ENCODE peak calls at places on chromosomes 7 and 10, in eight cellular contexts. K, L, M, G, C, H, Y and R are unnamed samples.

GRCh38 chr10:84333864-84334451 is 5.6 kb downstream of the CCSER2 start:
- DNase-seq in M (no peak), L (no peak), K (no peak), G (no peak), Y (no peak), C (no peak), H (peak; percentile 81), R (no peak)

GRCh38 chr10:93080350-93081046 is 6.8 kb downstream of the CYP26A1 start:
- DNase-seq in K (peak; percentile 60), Y (peak; percentile 72), M (peak; percentile 53), G (peak; percentile 34), H (peak; percentile 45), C (no peak), L (no peak), R (no peak)

GRCh38 chr7:157310676-157311185 is 26.1 kb upstream of the DNAJB6 start:
- DNase-seq in H (no peak), Y (no peak), K (no peak), L (no peak), C (no peak), M (no peak), G (no peak), R (no peak)

GRCh38 chr7:1160665-1161010 is 642 bp upstream of the ZFAND2A start:
- DNase-seq in M (no peak), L (no peak), H (peak; percentile 35), C (peak; percentile 70), Y (no peak), K (no peak), G (no peak), R (no peak)

GRCh38 chr7:75866497-75867389 is 12.1 kb upstream of the RHBDD2 start:
- DNase-seq in L (peak; percentile 43), G (peak; percentile 49), K (peak; percentile 71), H (peak; percentile 25), C (no peak), M (peak; percentile 65), Y (peak; percentile 71), R (peak; percentile 74)

GRCh38 chr7:36526720-36527548 is 137.3 kb downstream of the ANLN start:
- DNase-seq in M (no peak), L (no peak), C (no peak), G (no peak), H (no peak), Y (no peak), K (no peak), R (no peak)

GRCh38 chr7:115548756-115549155 is 481.8 kb downstream of the TFEC start:
- DNase-seq in G (no peak), K (no peak), C (no peak), Y (no peak), L (no peak), H (no peak), M (no peak), R (no peak)

GRCh38 chr7:134083766-134084487 is 43.2 kb upstream of the LRGUK start:
- DNase-seq in G (no peak), Y (no peak), L (no peak), M (no peak), C (no peak), H (no peak), K (no peak), R (peak; percentile 26)

GRCh38 chr7:95886501-95887090 is 114.2 kb downstream of the DYNC1I1 start:
- DNase-seq in L (no peak), C (no peak), H (no peak), Y (peak; percentile 11), G (no peak), M (no peak), K (no peak), R (no peak)

GRCh38 chr10:97100657-97101056 is 85.1 kb downstream of the SLIT1 start:
- DNase-seq in G (no peak), Y (no peak), L (no peak), K (no peak), M (no peak), C (no peak), H (no peak), R (no peak)

GRCh38 chr10:112907893-112908292 is 42.2 kb upstream of the TCF7L2 start:
- DNase-seq in L (no peak), C (no peak), G (no peak), M (no peak), K (no peak), H (no peak), Y (no peak), R (no peak)

GRCh38 chr10:125773702-125774101 is 1.9 kb downstream of the MMP21 start:
- DNase-seq in K (no peak), L (no peak), G (no peak), M (no peak), H (no peak), Y (no peak), C (no peak), R (no peak)

GRCh38 chr7:137074386-137075030 is 206.1 kb downstream of the CHRM2 start:
- DNase-seq in H (no peak), G (no peak), L (no peak), K (no peak), M (no peak), C (no peak), Y (no peak), R (no peak)

GRCh38 chr10:35910234-35910633 is 268.1 kb upstream of the FZD8 start:
- DNase-seq in Y (no peak), L (no peak), M (no peak), K (no peak), G (no peak), H (no peak), C (no peak), R (no peak)

GRCh38 chr10:90969947-90970673 is 49.2 kb upstream of the ANKRD1 start:
- DNase-seq in L (no peak), H (peak; percentile 13), K (no peak), G (no peak), C (no peak), M (no peak), Y (peak; percentile 51), R (no peak)

GRCh38 chr7:41696323-41696916 is 6.5 kb downstream of the INHBA start:
- DNase-seq in K (peak; percentile 76), Y (peak; percentile 73), C (no peak), L (peak; percentile 83), G (peak; percentile 79), M (peak; percentile 49), H (peak; percentile 17), R (peak; percentile 74)

GRCh38 chr7:118175751-118176150 is 8.2 kb upstream of the LSM8 start:
- DNase-seq in Y (no peak), H (no peak), M (no peak), K (no peak), G (no peak), L (no peak), C (no peak), R (no peak)

GRCh38 chr10:99347672-99348071 is 18.5 kb downstream of the CNNM1 start:
- DNase-seq in Y (no peak), C (no peak), M (no peak), H (no peak), L (no peak), G (no peak), K (no peak), R (no peak)

DNA sequence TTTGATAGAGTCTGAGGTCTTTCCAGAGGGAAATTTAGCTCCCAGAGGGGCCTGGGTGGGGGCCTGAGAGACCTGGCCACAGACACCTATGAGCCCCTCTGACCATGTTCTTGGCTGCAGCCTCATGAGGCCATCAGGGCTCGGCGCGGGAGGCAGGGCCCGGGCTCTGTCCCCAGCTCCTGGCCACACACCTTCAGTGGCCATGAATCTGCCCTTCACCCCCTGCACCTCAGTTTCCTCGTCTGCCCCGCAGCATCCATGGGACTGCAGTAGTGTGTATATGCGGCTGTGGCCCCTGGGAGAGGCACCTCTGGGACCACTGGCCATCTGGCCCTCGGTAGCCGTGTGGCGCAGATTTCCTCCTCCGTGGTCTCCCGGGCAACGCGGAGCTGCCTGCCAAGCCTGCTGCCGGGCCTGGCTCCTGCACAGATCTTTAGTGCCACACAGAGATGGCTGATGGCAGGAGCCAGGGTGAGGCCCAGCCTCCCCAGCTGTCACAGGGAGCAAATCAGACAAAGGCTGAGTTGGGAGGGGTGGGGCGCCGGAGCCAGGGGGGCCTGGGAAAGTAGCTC is 23.6 kb upstream of the ADCYAP1R1 start:
- DNase-seq in K (no peak), C (no peak), H (no peak), G (no peak), Y (no peak), M (no peak), L (no peak), R (peak; percentile 77)
- H3K4me1 ChIP-seq in K (no peaks in the 10 kb centered on the region), C (no peaks in the 10 kb centered on the region), H (peaks cover 7% of the 10 kb centered on the region), G (no peaks in the 10 kb centered on the region), Y (no peaks in the 10 kb centered on the region), M (no peaks in the 10 kb centered on the region), L (no peaks in the 10 kb centered on the region), R (peaks cover 4% of the 10 kb centered on the region)

GRCh38 chr7:43626695-43627094 is 43.8 kb downstream of the STK17A start:
- DNase-seq in G (no peak), M (no peak), K (no peak), L (no peak), C (no peak), H (no peak), Y (no peak), R (no peak)
- H3K36me3 ChIP-seq in G (peaks cover 7% of the 10 kb centered on the region), M (peaks cover 28% of the 10 kb centered on the region), K (peaks cover 71% of the 10 kb centered on the region), L (no peaks in the 10 kb centered on the region), C (peaks cover 6% of the 10 kb centered on the region), H (peaks cover 98% of the 10 kb centered on the region), Y (peaks cover 1% of the 10 kb centered on the region), R (peaks cover 25% of the 10 kb centered on the region)

GRCh38 chr7:106033735-106034134 is 70.7 kb downstream of the CDHR3 start:
- DNase-seq in K (no peak), L (no peak), H (no peak), M (no peak), Y (no peak), G (no peak), C (no peak), R (no peak)

GRCh38 chr7:106032295-106032694 is 69.2 kb downstream of the CDHR3 start:
- DNase-seq in Y (no peak), M (no peak), K (no peak), H (no peak), L (no peak), C (no peak), G (no peak), R (no peak)

GRCh38 chr7:106029448-106029847 is 66.4 kb downstream of the CDHR3 start:
- DNase-seq in G (no peak), L (no peak), C (no peak), Y (no peak), K (no peak), M (no peak), H (no peak), R (no peak)

GRCh38 chr7:106031271-106032029 is 68.4 kb downstream of the CDHR3 start:
- DNase-seq in H (no peak), Y (no peak), C (no peak), M (no peak), K (no peak), G (no peak), L (peak; percentile 39), R (no peak)

DNA sequence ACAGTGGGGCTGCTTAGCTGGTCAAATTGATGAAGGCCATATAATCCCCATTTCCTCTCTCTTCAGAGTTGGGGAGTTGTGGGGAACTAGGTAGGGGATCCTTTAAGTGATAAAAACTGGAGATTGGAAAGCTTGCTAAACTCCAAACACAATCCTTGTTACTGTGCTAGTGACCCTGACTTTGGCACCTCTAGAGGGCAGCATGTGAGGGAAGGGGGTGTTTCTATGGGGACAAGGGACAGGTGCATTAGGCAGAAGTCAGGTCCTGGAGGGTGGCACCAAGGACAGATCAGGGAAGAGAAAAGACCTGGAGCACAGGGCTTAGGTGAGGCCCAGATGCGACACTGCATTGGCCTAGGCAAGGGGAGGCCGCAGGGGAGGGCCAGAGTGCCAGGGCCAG is 66.9 kb downstream of the CDHR3 start:
- DNase-seq in H (no peak), L (no peak), M (no peak), Y (no peak), G (no peak), C (no peak), K (no peak), R (no peak)
- TF ChIP-seq CTCF in H (peak; percentile 18), L (no peak), M (no peak), Y (no peak), G (no peak), C (no peak), K (no peak), R (peak; percentile 30)

GRCh38 chr10:113961261-113961938 is 82.3 kb upstream of the ADRB1 start:
- DNase-seq in G (no peak), C (no peak), K (no peak), H (peak; percentile 92), L (no peak), Y (no peak), M (no peak), R (no peak)
- H3K4me1 ChIP-seq in G (peaks cover 16% of the 10 kb centered on the region), C (peaks cover 33% of the 10 kb centered on the region), K (peaks cover 56% of the 10 kb centered on the region), H (peaks cover 37% of the 10 kb centered on the region), L (no peaks in the 10 kb centered on the region), Y (peaks cover 51% of the 10 kb centered on the region), M (peaks cover 20% of the 10 kb centered on the region), R (no peaks in the 10 kb centered on the region)